ENCODE peak calls at places on chromosomes 3 and 15, in seven cellular contexts. N is ovary, D is H54, V is esophagus muscularis mucosa, O is A549, R is prostate gland, B is lower leg skin. C is an unnamed sample.

GRCh38 chr3:177379045-177379444 is 181.8 kb upstream of the TBL1XR1 start:
- DNase-seq in V (no peak), D (no peak), O (no peak), N (no peak), R (no peak), B (no peak), C (no peak)

GRCh38 chr3:186316666-186317260 is 45.3 kb downstream of the DGKG start:
- DNase-seq in D (no peak), B (no peak), V (no peak), O (no peak), R (no peak), N (no peak), C (no peak)

GRCh38 chr15:60370804-60371700 is 26.7 kb downstream of the ANXA2 start:
- DNase-seq in V (no peak), N (peak), D (peak), B (peak), R (peak), O (peak), C (peak)

GRCh38 chr3:115018694-115019093 is 128.4 kb downstream of the ZBTB20 start:
- DNase-seq in R (peak), D (no peak), O (no peak), V (no peak), B (no peak), N (no peak), C (no peak)

GRCh38 chr3:77667901-77668300 is 628.0 kb downstream of the ROBO2 start:
- DNase-seq in N (no peak), R (no peak), D (no peak), V (no peak), O (no peak), B (no peak), C (no peak)

GRCh38 chr3:141412087-141412935 is 44.0 kb downstream of the ZBTB38 start:
- DNase-seq in B (peak), V (no peak), D (no peak), N (peak), R (peak), O (peak), C (peak)

GRCh38 chr15:72912121-72912520 is 128.6 kb upstream of the ADPGK start:
- DNase-seq in R (no peak), O (no peak), D (no peak), N (no peak), V (no peak), B (no peak), C (no peak)

GRCh38 chr15:55526559-55527036 is 18.6 kb upstream of the DNAAF4 start:
- DNase-seq in D (peak), R (no peak), O (peak), B (no peak), N (no peak), V (no peak), C (no peak)

GRCh38 chr3:17500618-17501017 is 241.8 kb downstream of the TBC1D5 start:
- DNase-seq in B (no peak), R (no peak), N (no peak), O (no peak), D (no peak), V (no peak), C (no peak)

GRCh38 chr3:51710631-51711351 is 3.9 kb downstream of the GRM2 start:
- DNase-seq in O (no peak), V (no peak), D (no peak), R (no peak), B (no peak), N (peak), C (no peak)

GRCh38 chr3:131306242-131306641 is 75.3 kb upstream of the NUDT16 start:
- DNase-seq in R (no peak), D (no peak), B (no peak), N (no peak), V (no peak), O (no peak), C (no peak)

GRCh38 chr3:66639794-66640356 is 139.1 kb upstream of the LRIG1 start:
- DNase-seq in O (no peak), V (no peak), B (no peak), R (no peak), N (no peak), D (no peak), C (no peak)

GRCh38 chr3:27596334-27596841 is 112.2 kb upstream of the SLC4A7 start:
- DNase-seq in B (no peak), O (no peak), N (no peak), R (no peak), V (no peak), D (no peak), C (no peak)

GRCh38 chr3:128388932-128389331 is 77.8 kb downstream of the DNAJB8 start:
- DNase-seq in D (no peak), N (no peak), B (no peak), V (no peak), R (no peak), O (no peak), C (no peak)

GRCh38 chr3:190721330-190721729 is 141.2 kb downstream of the GMNC start:
- DNase-seq in D (no peak), O (no peak), N (no peak), B (no peak), R (no peak), V (no peak), C (no peak)

GRCh38 chr3:97673357-97673997 is 91.1 kb upstream of the ARL6 start:
- DNase-seq in D (no peak), N (no peak), V (no peak), R (no peak), O (no peak), B (no peak), C (no peak)

GRCh38 chr3:63595221-63595620 is 57.3 kb upstream of the SNTN start:
- DNase-seq in B (no peak), V (no peak), D (no peak), R (no peak), O (no peak), N (no peak), C (no peak)

GRCh38 chr15:90087454-90088154 is 14.7 kb downstream of the IDH2 start:
- DNase-seq in N (peak), R (no peak), D (no peak), O (peak), B (no peak), V (no peak), C (no peak)

GRCh38 chr3:139202226-139202958 is 141.4 kb upstream of the MRPS22 start:
- DNase-seq in V (peak), D (no peak), O (no peak), B (no peak), N (no peak), R (no peak), C (no peak)

GRCh38 chr3:171044828-171045793 is 18.6 kb upstream of the SLC2A2 start:
- DNase-seq in V (no peak), R (no peak), O (peak), D (no peak), N (no peak), B (no peak), C (no peak)

GRCh38 chr3:118544458-118544857 is 490.2 kb downstream of the IGSF11 start:
- DNase-seq in N (no peak), B (no peak), D (peak), R (no peak), V (no peak), O (no peak), C (no peak)

GRCh38 chr15:67923647-67923971 is 83.8 kb upstream of the RNU6-1 start:
- DNase-seq in O (no peak), D (no peak), B (no peak), N (no peak), R (no peak), V (no peak), C (no peak)

GRCh38 chr15:52309154-52309548 is 13.5 kb upstream of the MYO5C start:
- DNase-seq in R (no peak), V (no peak), O (no peak), D (no peak), N (no peak), B (no peak), C (no peak)

GRCh38 chr15:74055804-74056203 is 26.5 kb downstream of the GOLGA6A start:
- DNase-seq in O (no peak), R (no peak), B (no peak), D (no peak), N (no peak), V (no peak), C (no peak)

GRCh38 chr3:117322866-117323265 is 613.3 kb downstream of the TUSC7 start:
- DNase-seq in R (no peak), D (no peak), V (no peak), N (no peak), O (no peak), B (no peak), C (no peak)

DNA sequence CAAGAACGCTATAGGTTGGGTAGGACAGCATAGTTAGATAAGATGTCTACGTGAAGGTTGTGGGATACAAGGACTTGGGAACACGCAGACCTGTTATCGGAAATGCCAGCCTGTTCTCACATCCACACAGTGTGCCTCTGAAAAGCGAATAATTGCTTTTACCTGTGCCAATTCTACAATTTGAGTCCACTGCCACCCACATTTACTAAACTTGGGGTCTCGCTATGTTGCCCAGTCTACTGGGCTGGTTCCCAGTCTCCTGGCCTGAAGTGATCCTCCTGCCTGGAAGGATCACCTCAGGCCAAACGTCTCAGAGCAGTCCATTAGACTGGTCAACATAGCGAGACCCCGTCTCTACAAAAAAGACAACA is 777 bp upstream of the INO80 start:
- DNase-seq in V (no peak), N (no peak), D (no peak), B (no peak), R (no peak), O (no peak), C (no peak)
- TF ChIP-seq POLR2A in V (no peak), N (no peak), D (no peak), B (no peak), R (no peak), O (no peak), C (no peak)

GRCh38 chr3:187746059-187746453 is 788 bp upstream of the BCL6 start:
- DNase-seq in N (no peak), R (no peak), B (no peak), D (no peak), V (no peak), O (no peak), C (no peak)

GRCh38 chr3:187742351-187743171 is 2.7 kb downstream of the BCL6 start:
- DNase-seq in V (no peak), D (no peak), N (no peak), R (peak), B (no peak), O (no peak), C (peak)

GRCh38 chr3:187743195-187744141 is 1.8 kb downstream of the BCL6 start:
- DNase-seq in O (peak), V (peak), R (peak), B (no peak), N (peak), D (no peak), C (peak)

GRCh38 chr3:187745201-187746058 is at the start of gene BCL6:
- DNase-seq in V (peak), N (peak), D (peak), R (peak), O (peak), B (peak), C (peak)

DNA sequence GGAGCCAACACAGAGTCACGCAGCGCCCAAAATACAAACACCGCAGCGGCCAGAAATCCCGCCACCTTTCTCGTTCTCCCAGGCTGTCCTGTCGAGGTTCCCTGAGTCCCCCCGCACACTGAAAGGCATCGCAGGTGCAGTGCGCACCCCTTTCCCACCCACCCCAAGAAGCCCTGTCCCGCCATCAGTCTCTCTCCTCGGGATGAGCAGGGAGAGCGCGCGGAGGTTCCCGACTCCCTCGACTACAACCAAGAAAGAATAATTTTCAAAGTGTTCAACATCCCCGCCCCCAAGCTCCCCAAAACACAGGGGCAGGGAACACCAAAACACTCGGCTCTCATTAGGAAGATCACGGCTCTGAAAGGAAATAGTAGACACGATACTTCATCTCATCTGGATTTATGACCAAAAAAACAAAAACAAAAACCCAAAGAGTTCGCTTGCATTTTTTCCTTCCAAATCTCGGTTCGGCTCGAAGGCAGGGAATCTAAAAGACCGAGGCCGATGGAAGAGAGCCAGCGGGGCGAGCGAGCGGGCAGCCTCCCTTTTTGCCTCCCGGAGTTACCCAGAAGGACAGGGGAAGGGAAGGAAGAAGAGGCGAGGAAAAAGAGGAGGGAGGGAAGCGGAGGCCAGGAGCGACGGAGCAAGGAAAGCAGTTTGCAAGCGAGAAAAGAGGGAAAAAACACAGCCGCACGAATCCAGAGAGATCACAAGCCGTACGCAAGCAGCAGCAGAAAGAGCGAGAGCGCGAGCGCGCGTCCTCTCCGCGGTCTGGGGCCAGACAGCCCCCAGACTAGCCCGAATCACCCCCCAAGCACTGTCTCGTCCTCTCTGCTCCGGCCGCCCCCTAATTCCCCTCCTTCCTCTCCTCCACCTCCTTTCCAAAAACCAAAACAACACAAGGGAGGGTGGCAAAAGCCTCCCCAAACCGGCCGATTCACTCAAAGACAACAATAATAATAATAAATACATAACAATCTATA is 808 bp downstream of the BCL6 start:
- DNase-seq in O (peak), D (no peak), R (peak), B (no peak), V (no peak), N (peak), C (peak)
- TF ChIP-seq POLR2A in O (no peak), D (no peak), R (peak), B (no peak), V (peak), N (peak), C (no peak)

DNA sequence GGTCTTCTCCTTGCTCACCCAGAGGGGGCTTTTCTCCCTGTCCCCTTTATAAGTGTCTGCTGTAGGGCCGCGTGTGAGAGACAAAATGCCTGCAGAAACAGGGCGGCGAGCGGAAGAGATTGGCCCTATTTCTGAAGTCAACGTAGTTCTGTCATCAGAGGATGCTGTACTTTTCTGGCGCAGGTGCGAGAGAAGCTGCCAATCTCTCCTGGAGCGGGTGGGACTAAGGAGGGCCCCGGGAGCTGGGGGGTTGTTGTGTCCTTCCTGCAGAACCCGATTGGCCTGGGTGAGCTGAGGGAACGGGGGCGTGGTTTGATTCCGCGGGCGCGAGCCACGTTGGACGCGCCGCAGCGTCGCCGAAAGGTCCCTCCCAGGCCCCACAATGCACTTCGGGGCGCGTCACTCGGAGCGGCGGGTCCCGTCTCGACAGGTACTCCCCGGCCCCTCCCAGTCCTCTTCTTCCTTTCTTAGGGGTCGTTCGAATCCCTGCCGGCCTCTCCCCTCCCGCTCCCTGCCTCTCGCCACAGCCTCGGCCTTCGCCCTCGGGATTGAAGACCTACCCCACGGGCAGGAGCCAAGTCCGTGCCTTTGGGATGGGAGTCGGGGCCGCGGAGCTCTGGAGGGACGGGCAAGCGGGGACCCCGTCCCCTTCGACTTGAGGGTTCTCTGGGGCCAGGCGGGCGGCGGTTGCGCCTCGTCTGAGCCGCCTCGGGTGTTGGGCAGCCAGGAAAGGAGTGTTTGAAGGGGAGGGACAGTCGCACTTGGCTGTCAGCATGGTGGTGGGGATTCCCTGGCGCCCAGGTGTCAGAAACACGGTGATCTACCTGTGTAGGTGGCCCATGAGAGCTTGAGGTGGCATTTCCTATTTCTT is at the start of gene SEC22A:
- DNase-seq in B (peak), V (peak), R (peak), N (peak), D (peak), O (peak), C (peak)
- TF ChIP-seq POLR2A in B (no peak), V (peak), R (peak), N (peak), D (peak), O (peak), C (peak)

DNA sequence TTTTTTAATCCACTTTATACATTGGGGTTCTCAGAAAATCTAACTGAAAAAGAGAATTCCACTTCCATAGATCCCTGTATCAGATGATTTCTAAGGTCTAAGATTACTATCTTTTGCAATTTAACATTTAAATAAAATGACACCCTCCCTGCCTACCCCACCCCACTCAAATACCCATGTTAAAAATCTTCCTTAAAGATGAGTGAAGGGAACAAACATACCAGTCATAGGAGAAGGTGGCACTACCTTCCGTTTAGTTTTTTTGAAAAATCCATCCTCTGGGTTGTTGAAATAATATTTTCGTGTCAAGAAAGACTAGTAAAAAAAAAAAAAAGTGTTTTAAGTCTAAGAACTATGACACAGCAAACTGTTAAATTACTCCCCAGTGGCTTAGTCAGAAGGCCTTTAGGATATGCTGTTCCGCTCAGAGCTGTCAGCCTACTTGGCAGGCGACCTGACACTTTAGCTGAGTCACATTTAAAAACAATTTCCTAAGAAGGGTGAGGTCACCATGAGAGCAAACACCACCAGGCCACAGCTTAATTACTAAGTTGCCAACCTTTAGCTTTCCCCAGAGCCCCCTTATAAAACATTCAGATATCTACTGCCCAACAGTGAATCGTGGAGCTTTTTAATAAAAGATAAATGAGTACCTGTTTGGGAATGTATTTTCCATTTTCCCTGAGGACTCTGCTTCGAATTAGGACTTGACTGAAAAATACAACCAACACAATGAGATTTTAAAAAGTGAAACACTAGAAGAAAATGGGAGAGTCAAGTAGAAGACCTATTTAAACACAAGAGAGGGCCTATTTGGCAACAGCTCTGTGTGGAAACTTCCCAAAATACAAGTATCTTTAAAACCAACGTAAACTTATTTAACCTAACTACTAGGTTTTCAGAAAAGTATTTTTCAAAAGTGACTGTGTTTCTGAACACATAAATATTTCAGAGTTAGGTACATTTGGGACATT is 9.6 kb downstream of the EMC3 start:
- DNase-seq in B (peak), O (peak), V (peak), D (peak), R (peak), N (peak), C (peak)
- TF ChIP-seq POLR2A in B (no peak), O (no peak), V (no peak), D (no peak), R (peak), N (no peak), C (peak)

GRCh38 chr15:82985688-82986441 is at the start of gene RAMAC:
- DNase-seq in O (peak), D (peak), B (peak), R (peak), V (peak), N (peak), C (peak)
- TF ChIP-seq POLR2A in O (peak), D (peak), B (no peak), R (peak), V (no peak), N (peak), C (no peak)

GRCh38 chr3:13414040-13414729 is 5.9 kb downstream of the NUP210 start:
- DNase-seq in V (no peak), R (no peak), D (peak), N (no peak), B (peak), O (no peak), C (no peak)
- TF ChIP-seq POLR2A in V (no peak), R (no peak), D (no peak), N (no peak), B (no peak), O (no peak), C (no peak)